ENCODE peak calls at places on chromosomes 3 and 15, in seven cellular contexts. E, Z, S, K, W, J and I are unnamed samples.

GRCh38 chr15:60370804-60371700 is 26.7 kb downstream of the ANXA2 start:
- DNase-seq in Z (peak; percentile 97), S (no peak), E (no peak), K (peak; percentile 73), J (peak; percentile 98), W (no peak), I (peak; percentile 92)

GRCh38 chr3:140013220-140013619 is 78.2 kb downstream of the CLSTN2 start:
- DNase-seq in E (no peak), K (no peak), S (no peak), J (no peak), W (no peak), Z (no peak), I (no peak)

GRCh38 chr3:76942096-76942495 is 97.8 kb upstream of the ROBO2 start:
- DNase-seq in E (no peak), J (no peak), W (no peak), K (no peak), Z (no peak), S (no peak), I (no peak)

GRCh38 chr3:195086885-195087284 is 184.1 kb downstream of the XXYLT1 start:
- DNase-seq in J (no peak), S (peak; percentile 45), Z (no peak), W (no peak), K (no peak), E (no peak), I (no peak)

GRCh38 chr3:151923901-151924300 is 50.5 kb downstream of the SUCNR1 start:
- DNase-seq in J (peak; percentile 53), Z (peak; percentile 38), K (no peak), E (no peak), W (no peak), S (no peak), I (no peak)

GRCh38 chr3:42880601-42881451 is 5.1 kb upstream of the CYP8B1 start:
- DNase-seq in W (peak; percentile 94), J (peak; percentile 93), E (peak; percentile 83), K (peak; percentile 88), S (peak; percentile 93), Z (peak; percentile 75), I (no peak)

GRCh38 chr3:16369247-16369646 is 104.2 kb downstream of the OXNAD1 start:
- DNase-seq in E (peak; percentile 73), K (no peak), S (no peak), W (no peak), Z (no peak), J (no peak), I (no peak)

GRCh38 chr15:63218114-63218808 is 28.9 kb downstream of the RAB8B start:
- DNase-seq in J (peak; percentile 84), Z (peak; percentile 83), W (no peak), S (no peak), K (no peak), E (peak; percentile 45), I (no peak)

GRCh38 chr3:158097141-158097540 is 9.1 kb downstream of the SHOX2 start:
- DNase-seq in J (no peak), Z (no peak), S (no peak), W (no peak), K (no peak), E (no peak), I (no peak)

GRCh38 chr3:158094235-158094916 is 11.8 kb downstream of the SHOX2 start:
- DNase-seq in J (no peak), W (peak; percentile 88), K (no peak), E (no peak), Z (no peak), S (peak; percentile 62), I (no peak)

GRCh38 chr3:158095302-158095997 is 10.8 kb downstream of the SHOX2 start:
- DNase-seq in E (no peak), S (no peak), Z (no peak), K (no peak), J (no peak), W (peak; percentile 59), I (no peak)

GRCh38 chr3:158093526-158093925 is 12.7 kb downstream of the SHOX2 start:
- DNase-seq in J (peak; percentile 59), W (no peak), Z (no peak), S (no peak), E (no peak), K (no peak), I (no peak)

GRCh38 chr3:158094917-158095301 is 11.3 kb downstream of the SHOX2 start:
- DNase-seq in W (peak; percentile 44), Z (no peak), E (no peak), S (no peak), J (no peak), K (no peak), I (no peak)
- H3K4me3 ChIP-seq in W (peak overlapping the region; percentile 40), Z (no peak overlapping the region), E (no peak overlapping the region), S (no peak overlapping the region), J (no peak overlapping the region), K (no peak overlapping the region), I (no peak overlapping the region)

GRCh38 chr3:101077361-101078011 is 84.3 kb upstream of the ABI3BP start:
- DNase-seq in K (no peak), J (peak; percentile 43), S (no peak), Z (peak; percentile 52), E (no peak), W (no peak), I (no peak)

GRCh38 chr3:101085752-101086151 is 92.5 kb upstream of the ABI3BP start:
- DNase-seq in W (no peak), S (no peak), J (no peak), K (no peak), E (no peak), Z (no peak), I (no peak)

GRCh38 chr3:101081990-101082389 is 88.8 kb upstream of the ABI3BP start:
- DNase-seq in J (peak; percentile 43), K (no peak), S (no peak), Z (peak; percentile 63), W (no peak), E (no peak), I (no peak)

GRCh38 chr3:101084404-101084803 is 91.2 kb upstream of the ABI3BP start:
- DNase-seq in J (peak; percentile 36), E (no peak), Z (no peak), W (no peak), S (no peak), K (no peak), I (no peak)

DNA sequence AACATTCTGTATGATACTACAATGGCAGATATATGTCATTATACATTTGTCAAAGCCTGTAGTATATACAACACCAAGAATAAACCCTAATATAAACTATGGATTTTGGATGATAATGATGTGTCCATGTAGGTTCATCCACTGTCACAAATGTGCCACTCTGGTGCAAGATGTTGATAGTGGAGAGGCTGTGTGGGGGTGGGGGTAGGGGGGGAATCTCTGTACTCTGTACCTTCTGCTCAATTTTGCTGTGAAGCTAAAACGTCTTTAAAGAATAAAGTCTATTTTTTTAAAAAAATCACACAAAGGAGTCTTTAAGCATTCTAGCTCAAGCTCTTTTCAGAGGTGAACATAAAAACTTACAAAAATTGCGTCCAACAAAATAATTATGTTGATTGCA is 88.2 kb upstream of the ABI3BP start:
- DNase-seq in J (no peak), S (no peak), K (no peak), W (no peak), E (no peak), Z (no peak), I (no peak)
- H3K4me3 ChIP-seq in J (no peak overlapping the region), S (no peak overlapping the region), K (no peak overlapping the region), W (no peak overlapping the region), E (no peak overlapping the region), Z (no peak overlapping the region), I (no peak overlapping the region)

GRCh38 chr3:13281657-13282527 is 138.2 kb downstream of the NUP210 start:
- DNase-seq in W (peak; percentile 80), Z (no peak), E (no peak), K (peak; percentile 20), J (no peak), S (peak; percentile 70), I (no peak)

GRCh38 chr3:13280122-13280790 is 139.9 kb downstream of the NUP210 start:
- DNase-seq in S (peak; percentile 55), J (no peak), Z (no peak), K (no peak), W (no peak), E (no peak), I (no peak)

GRCh38 chr3:13279532-13279910 is 140.6 kb downstream of the NUP210 start:
- DNase-seq in J (no peak), E (no peak), Z (no peak), W (no peak), S (peak; percentile 47), K (no peak), I (no peak)

GRCh38 chr3:13282528-13282985 is 137.6 kb downstream of the NUP210 start:
- DNase-seq in K (no peak), J (no peak), E (no peak), Z (no peak), S (no peak), W (no peak), I (no peak)

DNA sequence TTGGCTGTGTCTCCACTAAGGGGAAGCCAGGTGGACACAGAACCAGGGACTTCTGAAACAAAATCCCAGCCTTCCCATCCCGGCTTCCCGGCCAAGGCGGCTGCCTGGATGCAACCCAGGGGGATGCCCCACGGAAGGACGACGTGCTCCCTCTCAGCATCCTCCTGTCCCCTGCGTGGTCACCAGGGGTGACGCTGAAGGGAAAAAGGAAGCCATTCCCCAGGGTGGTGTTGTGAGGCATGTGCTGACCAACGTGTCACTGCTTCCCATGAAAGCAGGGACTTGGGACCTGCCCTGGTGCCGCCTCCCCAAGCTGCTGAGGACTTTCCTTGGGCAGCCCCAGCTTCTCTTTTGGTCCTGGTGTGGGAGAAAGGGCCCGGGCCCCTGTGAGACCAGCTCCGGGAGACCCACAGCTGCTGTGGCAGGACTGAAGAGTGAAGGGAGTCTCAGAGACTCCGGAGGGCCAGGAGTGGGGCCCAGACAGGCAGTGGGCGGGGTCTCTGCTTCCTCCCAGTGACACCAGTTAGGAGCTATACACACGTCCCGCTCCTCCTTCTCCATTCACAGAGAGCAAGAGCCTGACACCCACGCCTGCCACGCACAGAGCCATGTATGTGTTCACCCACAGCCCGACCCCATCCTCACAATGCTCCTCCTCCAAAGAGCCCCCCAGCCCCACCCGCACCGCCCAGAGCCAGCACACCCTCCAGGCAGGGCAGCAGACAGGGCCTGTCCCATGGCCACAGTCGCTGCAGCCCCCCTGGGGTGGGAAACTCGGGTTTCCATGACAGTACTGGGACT is 139.1 kb downstream of the NUP210 start:
- DNase-seq in K (peak; percentile 19), J (no peak), E (no peak), W (peak; percentile 76), Z (no peak), S (peak; percentile 62), I (no peak)
- H3K4me3 ChIP-seq in K (no peak overlapping the region), J (no peak overlapping the region), E (no peak overlapping the region), W (no peak overlapping the region), Z (no peak overlapping the region), S (peak overlapping the region; percentile 48), I (no peak overlapping the region)

GRCh38 chr15:93059442-93059841 is 29.6 kb downstream of the RGMA start:
- DNase-seq in K (no peak), Z (no peak), E (no peak), J (no peak), W (no peak), S (no peak), I (no peak)

GRCh38 chr15:93058128-93058527 is 30.9 kb downstream of the RGMA start:
- DNase-seq in E (no peak), K (no peak), S (no peak), J (no peak), Z (no peak), W (no peak), I (no peak)

GRCh38 chr15:93058904-93059427 is 30.0 kb downstream of the RGMA start:
- DNase-seq in Z (no peak), J (no peak), K (no peak), E (no peak), W (no peak), S (no peak), I (no peak)

GRCh38 chr15:93056836-93057235 is 32.2 kb downstream of the RGMA start:
- DNase-seq in Z (no peak), J (no peak), S (no peak), K (no peak), E (no peak), W (no peak), I (no peak)

DNA sequence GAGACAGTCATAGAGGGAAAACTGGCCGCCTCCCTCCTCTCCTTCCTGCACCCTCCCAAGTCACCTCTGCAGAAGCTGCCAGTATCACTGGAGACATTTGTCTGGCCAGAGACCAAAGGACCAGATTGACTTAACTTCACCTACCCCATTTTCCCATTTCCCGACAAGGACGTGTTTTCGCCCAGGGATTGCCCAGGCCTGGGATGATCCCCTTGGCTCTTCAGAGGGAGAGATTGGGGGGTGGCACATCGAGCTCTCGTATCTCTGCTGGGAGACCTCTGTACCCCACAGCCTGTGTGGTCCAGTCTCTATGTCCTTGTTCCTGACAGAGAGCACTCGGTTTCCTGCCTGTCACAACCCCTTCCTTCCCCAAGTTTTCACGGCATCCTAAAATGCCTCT is 31.4 kb downstream of the RGMA start:
- DNase-seq in E (no peak), Z (no peak), K (no peak), W (no peak), S (no peak), J (no peak), I (no peak)
- H3K4me3 ChIP-seq in E (no peak overlapping the region), Z (no peak overlapping the region), K (no peak overlapping the region), W (no peak overlapping the region), S (no peak overlapping the region), J (no peak overlapping the region), I (no peak overlapping the region)